ENCODE peak calls at places on chromosomes 12 and 14, in nine cellular contexts. One of them, this sample, is unnamed.

GRCh38 chr12:79300199-79300568 is 390.6 kb downstream of the PAWR start:
- DNase-seq in HFF-Myc: no peak
- DNase-seq in NCI-H748 treated with DMSO at 0.1 percent for 48 hours: no peak
- DNase-seq in activated CD4-positive, alpha-beta T cell treated with anti-CD3 and anti-CD28 coated beads for 24 hours: no peak
- DNase-seq in endodermal cell: no peak
- DNase-seq in effector CD8-positive, alpha-beta T cell: no peak
- DNase-seq in body of pancreas: no peak
- DNase-seq in fibroblast of pulmonary artery: peak
- DNase-seq in NCI-H345: no peak
- DNase-seq in this sample: peak

GRCh38 chr12:29032431-29032830 is 116.6 kb upstream of the FAR2 start:
- DNase-seq in body of pancreas: no peak
- DNase-seq in NCI-H345: no peak
- DNase-seq in HFF-Myc: no peak
- DNase-seq in effector CD8-positive, alpha-beta T cell: no peak
- DNase-seq in endodermal cell: no peak
- DNase-seq in activated CD4-positive, alpha-beta T cell treated with anti-CD3 and anti-CD28 coated beads for 24 hours: no peak
- DNase-seq in fibroblast of pulmonary artery: no peak
- DNase-seq in NCI-H748 treated with DMSO at 0.1 percent for 48 hours: no peak
- DNase-seq in this sample: no peak

GRCh38 chr14:52007637-52008036 is 18.3 kb downstream of the RTRAF start:
- DNase-seq in NCI-H748 treated with DMSO at 0.1 percent for 48 hours: no peak
- DNase-seq in fibroblast of pulmonary artery: no peak
- DNase-seq in endodermal cell: no peak
- DNase-seq in NCI-H345: no peak
- DNase-seq in HFF-Myc: no peak
- DNase-seq in activated CD4-positive, alpha-beta T cell treated with anti-CD3 and anti-CD28 coated beads for 24 hours: no peak
- DNase-seq in body of pancreas: no peak
- DNase-seq in effector CD8-positive, alpha-beta T cell: no peak
- DNase-seq in this sample: no peak

GRCh38 chr12:124387510-124387855 is 92.6 kb downstream of the RFLNA start:
- DNase-seq in activated CD4-positive, alpha-beta T cell treated with anti-CD3 and anti-CD28 coated beads for 24 hours: no peak
- DNase-seq in fibroblast of pulmonary artery: no peak
- DNase-seq in effector CD8-positive, alpha-beta T cell: no peak
- DNase-seq in NCI-H345: no peak
- DNase-seq in endodermal cell: no peak
- DNase-seq in body of pancreas: peak
- DNase-seq in HFF-Myc: no peak
- DNase-seq in NCI-H748 treated with DMSO at 0.1 percent for 48 hours: no peak
- DNase-seq in this sample: no peak

GRCh38 chr14:32608880-32609279 is 279.8 kb downstream of the AKAP6 start:
- DNase-seq in fibroblast of pulmonary artery: peak
- DNase-seq in NCI-H748 treated with DMSO at 0.1 percent for 48 hours: no peak
- DNase-seq in endodermal cell: peak
- DNase-seq in activated CD4-positive, alpha-beta T cell treated with anti-CD3 and anti-CD28 coated beads for 24 hours: no peak
- DNase-seq in body of pancreas: no peak
- DNase-seq in HFF-Myc: no peak
- DNase-seq in effector CD8-positive, alpha-beta T cell: no peak
- DNase-seq in NCI-H345: no peak
- DNase-seq in this sample: peak

GRCh38 chr12:67751376-67751928 is 102.9 kb downstream of the DYRK2 start:
- DNase-seq in fibroblast of pulmonary artery: no peak
- DNase-seq in NCI-H748 treated with DMSO at 0.1 percent for 48 hours: no peak
- DNase-seq in body of pancreas: no peak
- DNase-seq in NCI-H345: no peak
- DNase-seq in HFF-Myc: no peak
- DNase-seq in effector CD8-positive, alpha-beta T cell: no peak
- DNase-seq in activated CD4-positive, alpha-beta T cell treated with anti-CD3 and anti-CD28 coated beads for 24 hours: no peak
- DNase-seq in endodermal cell: no peak
- DNase-seq in this sample: peak

GRCh38 chr12:56190695-56191155 is 1.4 kb upstream of the SMARCC2 start:
- DNase-seq in endodermal cell: peak
- DNase-seq in effector CD8-positive, alpha-beta T cell: no peak
- DNase-seq in body of pancreas: no peak
- DNase-seq in NCI-H748 treated with DMSO at 0.1 percent for 48 hours: no peak
- DNase-seq in NCI-H345: no peak
- DNase-seq in HFF-Myc: no peak
- DNase-seq in fibroblast of pulmonary artery: no peak
- DNase-seq in activated CD4-positive, alpha-beta T cell treated with anti-CD3 and anti-CD28 coated beads for 24 hours: no peak
- DNase-seq in this sample: no peak

GRCh38 chr12:105420659-105421240 is 90.3 kb downstream of the C12orf75 start:
- DNase-seq in NCI-H748 treated with DMSO at 0.1 percent for 48 hours: peak
- DNase-seq in effector CD8-positive, alpha-beta T cell: peak
- DNase-seq in NCI-H345: peak
- DNase-seq in activated CD4-positive, alpha-beta T cell treated with anti-CD3 and anti-CD28 coated beads for 24 hours: peak
- DNase-seq in endodermal cell: peak
- DNase-seq in body of pancreas: peak
- DNase-seq in HFF-Myc: peak
- DNase-seq in fibroblast of pulmonary artery: peak
- DNase-seq in this sample: peak

GRCh38 chr12:58066296-58066695 is 124.9 kb downstream of the ATP23 start:
- DNase-seq in endodermal cell: no peak
- DNase-seq in fibroblast of pulmonary artery: no peak
- DNase-seq in HFF-Myc: peak
- DNase-seq in NCI-H345: peak
- DNase-seq in NCI-H748 treated with DMSO at 0.1 percent for 48 hours: no peak
- DNase-seq in body of pancreas: no peak
- DNase-seq in effector CD8-positive, alpha-beta T cell: no peak
- DNase-seq in activated CD4-positive, alpha-beta T cell treated with anti-CD3 and anti-CD28 coated beads for 24 hours: no peak
- DNase-seq in this sample: peak

GRCh38 chr12:57583008-57583831 is 7.8 kb upstream of the PIP4K2C start:
- DNase-seq in HFF-Myc: peak
- DNase-seq in NCI-H345: peak
- DNase-seq in fibroblast of pulmonary artery: peak
- DNase-seq in body of pancreas: peak
- DNase-seq in endodermal cell: peak
- DNase-seq in NCI-H748 treated with DMSO at 0.1 percent for 48 hours: peak
- DNase-seq in activated CD4-positive, alpha-beta T cell treated with anti-CD3 and anti-CD28 coated beads for 24 hours: peak
- DNase-seq in effector CD8-positive, alpha-beta T cell: peak
- DNase-seq in this sample: peak

GRCh38 chr12:108570743-108571603 is 8.6 kb downstream of the ISCU start:
- DNase-seq in body of pancreas: no peak
- DNase-seq in NCI-H748 treated with DMSO at 0.1 percent for 48 hours: no peak
- DNase-seq in activated CD4-positive, alpha-beta T cell treated with anti-CD3 and anti-CD28 coated beads for 24 hours: no peak
- DNase-seq in HFF-Myc: no peak
- DNase-seq in NCI-H345: no peak
- DNase-seq in effector CD8-positive, alpha-beta T cell: no peak
- DNase-seq in fibroblast of pulmonary artery: peak
- DNase-seq in endodermal cell: peak
- DNase-seq in this sample: peak

GRCh38 chr12:59041241-59042121 is 121.2 kb upstream of the LRIG3 start:
- DNase-seq in endodermal cell: no peak
- DNase-seq in body of pancreas: no peak
- DNase-seq in activated CD4-positive, alpha-beta T cell treated with anti-CD3 and anti-CD28 coated beads for 24 hours: no peak
- DNase-seq in HFF-Myc: peak
- DNase-seq in fibroblast of pulmonary artery: peak
- DNase-seq in NCI-H748 treated with DMSO at 0.1 percent for 48 hours: no peak
- DNase-seq in NCI-H345: no peak
- DNase-seq in effector CD8-positive, alpha-beta T cell: no peak
- DNase-seq in this sample: peak

GRCh38 chr12:53122961-53123468 is 19.7 kb downstream of the SOAT2 start:
- DNase-seq in fibroblast of pulmonary artery: peak
- DNase-seq in NCI-H345: peak
- DNase-seq in endodermal cell: no peak
- DNase-seq in HFF-Myc: peak
- DNase-seq in body of pancreas: no peak
- DNase-seq in NCI-H748 treated with DMSO at 0.1 percent for 48 hours: no peak
- DNase-seq in activated CD4-positive, alpha-beta T cell treated with anti-CD3 and anti-CD28 coated beads for 24 hours: no peak
- DNase-seq in effector CD8-positive, alpha-beta T cell: no peak
- DNase-seq in this sample: no peak

GRCh38 chr14:50270932-50271331 is 39.6 kb upstream of the SOS2 start:
- DNase-seq in NCI-H345: no peak
- DNase-seq in effector CD8-positive, alpha-beta T cell: no peak
- DNase-seq in body of pancreas: no peak
- DNase-seq in activated CD4-positive, alpha-beta T cell treated with anti-CD3 and anti-CD28 coated beads for 24 hours: no peak
- DNase-seq in HFF-Myc: no peak
- DNase-seq in fibroblast of pulmonary artery: no peak
- DNase-seq in NCI-H748 treated with DMSO at 0.1 percent for 48 hours: no peak
- DNase-seq in endodermal cell: no peak
- DNase-seq in this sample: no peak

GRCh38 chr14:68328509-68328908 is 464.4 kb downstream of the ZFP36L1 start:
- DNase-seq in NCI-H748 treated with DMSO at 0.1 percent for 48 hours: no peak
- DNase-seq in body of pancreas: no peak
- DNase-seq in HFF-Myc: no peak
- DNase-seq in fibroblast of pulmonary artery: no peak
- DNase-seq in endodermal cell: no peak
- DNase-seq in activated CD4-positive, alpha-beta T cell treated with anti-CD3 and anti-CD28 coated beads for 24 hours: no peak
- DNase-seq in NCI-H345: no peak
- DNase-seq in effector CD8-positive, alpha-beta T cell: no peak
- DNase-seq in this sample: no peak

GRCh38 chr12:1130571-1130970 is 139.5 kb downstream of the ERC1 start:
- DNase-seq in activated CD4-positive, alpha-beta T cell treated with anti-CD3 and anti-CD28 coated beads for 24 hours: no peak
- DNase-seq in NCI-H748 treated with DMSO at 0.1 percent for 48 hours: no peak
- DNase-seq in NCI-H345: no peak
- DNase-seq in effector CD8-positive, alpha-beta T cell: no peak
- DNase-seq in HFF-Myc: no peak
- DNase-seq in endodermal cell: no peak
- DNase-seq in fibroblast of pulmonary artery: no peak
- DNase-seq in body of pancreas: no peak
- DNase-seq in this sample: no peak

GRCh38 chr12:49017764-49018281 is 753 bp downstream of the PRKAG1 start:
- DNase-seq in NCI-H748 treated with DMSO at 0.1 percent for 48 hours: no peak
- DNase-seq in NCI-H345: no peak
- DNase-seq in HFF-Myc: no peak
- DNase-seq in endodermal cell: no peak
- DNase-seq in activated CD4-positive, alpha-beta T cell treated with anti-CD3 and anti-CD28 coated beads for 24 hours: peak
- DNase-seq in body of pancreas: no peak
- DNase-seq in effector CD8-positive, alpha-beta T cell: no peak
- DNase-seq in fibroblast of pulmonary artery: peak
- DNase-seq in this sample: peak

GRCh38 chr12:65695077-65695865 is 129.0 kb upstream of the HMGA2 start:
- DNase-seq in fibroblast of pulmonary artery: peak
- DNase-seq in HFF-Myc: peak
- DNase-seq in NCI-H748 treated with DMSO at 0.1 percent for 48 hours: no peak
- DNase-seq in activated CD4-positive, alpha-beta T cell treated with anti-CD3 and anti-CD28 coated beads for 24 hours: no peak
- DNase-seq in endodermal cell: peak
- DNase-seq in NCI-H345: no peak
- DNase-seq in effector CD8-positive, alpha-beta T cell: no peak
- DNase-seq in body of pancreas: peak
- DNase-seq in this sample: peak

GRCh38 chr12:19757317-19757877 is 318.1 kb downstream of the AEBP2 start:
- DNase-seq in body of pancreas: no peak
- DNase-seq in NCI-H345: peak
- DNase-seq in endodermal cell: no peak
- DNase-seq in activated CD4-positive, alpha-beta T cell treated with anti-CD3 and anti-CD28 coated beads for 24 hours: no peak
- DNase-seq in fibroblast of pulmonary artery: peak
- DNase-seq in NCI-H748 treated with DMSO at 0.1 percent for 48 hours: peak
- DNase-seq in HFF-Myc: no peak
- DNase-seq in effector CD8-positive, alpha-beta T cell: no peak
- DNase-seq in this sample: peak

GRCh38 chr12:53695148-53696138 is 19.6 kb upstream of the ATP5MC2 start:
- DNase-seq in endodermal cell: peak
- DNase-seq in NCI-H345: peak
- DNase-seq in NCI-H748 treated with DMSO at 0.1 percent for 48 hours: no peak
- DNase-seq in HFF-Myc: no peak
- DNase-seq in fibroblast of pulmonary artery: peak
- DNase-seq in body of pancreas: no peak
- DNase-seq in activated CD4-positive, alpha-beta T cell treated with anti-CD3 and anti-CD28 coated beads for 24 hours: peak
- DNase-seq in effector CD8-positive, alpha-beta T cell: no peak
- DNase-seq in this sample: peak

GRCh38 chr14:96797943-96798349 is 764 bp downstream of the VRK1 start:
- DNase-seq in effector CD8-positive, alpha-beta T cell: no peak
- DNase-seq in NCI-H345: no peak
- DNase-seq in activated CD4-positive, alpha-beta T cell treated with anti-CD3 and anti-CD28 coated beads for 24 hours: no peak
- DNase-seq in endodermal cell: no peak
- DNase-seq in fibroblast of pulmonary artery: no peak
- DNase-seq in NCI-H748 treated with DMSO at 0.1 percent for 48 hours: peak
- DNase-seq in body of pancreas: no peak
- DNase-seq in HFF-Myc: no peak
- DNase-seq in this sample: peak

GRCh38 chr12:94593822-94594442 is 56.4 kb downstream of the TMCC3 start:
- DNase-seq in HFF-Myc: no peak
- DNase-seq in fibroblast of pulmonary artery: no peak
- DNase-seq in body of pancreas: no peak
- DNase-seq in NCI-H345: no peak
- DNase-seq in NCI-H748 treated with DMSO at 0.1 percent for 48 hours: no peak
- DNase-seq in effector CD8-positive, alpha-beta T cell: no peak
- DNase-seq in endodermal cell: no peak
- DNase-seq in activated CD4-positive, alpha-beta T cell treated with anti-CD3 and anti-CD28 coated beads for 24 hours: no peak
- DNase-seq in this sample: no peak

GRCh38 chr14:88554458-88555286 is at the start of gene PTPN21:
- DNase-seq in HFF-Myc: no peak
- DNase-seq in effector CD8-positive, alpha-beta T cell: peak
- DNase-seq in endodermal cell: peak
- DNase-seq in activated CD4-positive, alpha-beta T cell treated with anti-CD3 and anti-CD28 coated beads for 24 hours: no peak
- DNase-seq in NCI-H345: peak
- DNase-seq in body of pancreas: peak
- DNase-seq in NCI-H748 treated with DMSO at 0.1 percent for 48 hours: no peak
- DNase-seq in fibroblast of pulmonary artery: peak
- DNase-seq in this sample: peak

GRCh38 chr12:53588155-53588554 is 38.0 kb downstream of the ATF7 start:
- DNase-seq in HFF-Myc: no peak
- DNase-seq in fibroblast of pulmonary artery: no peak
- DNase-seq in endodermal cell: no peak
- DNase-seq in NCI-H345: no peak
- DNase-seq in effector CD8-positive, alpha-beta T cell: no peak
- DNase-seq in body of pancreas: no peak
- DNase-seq in NCI-H748 treated with DMSO at 0.1 percent for 48 hours: no peak
- DNase-seq in activated CD4-positive, alpha-beta T cell treated with anti-CD3 and anti-CD28 coated beads for 24 hours: no peak
- DNase-seq in this sample: no peak

GRCh38 chr14:24804813-24805212 is 170.8 kb upstream of the GZMB start:
- DNase-seq in activated CD4-positive, alpha-beta T cell treated with anti-CD3 and anti-CD28 coated beads for 24 hours: no peak
- DNase-seq in HFF-Myc: no peak
- DNase-seq in fibroblast of pulmonary artery: no peak
- DNase-seq in NCI-H748 treated with DMSO at 0.1 percent for 48 hours: no peak
- DNase-seq in endodermal cell: no peak
- DNase-seq in body of pancreas: no peak
- DNase-seq in NCI-H345: no peak
- DNase-seq in effector CD8-positive, alpha-beta T cell: no peak
- DNase-seq in this sample: no peak

GRCh38 chr14:49865431-49865859 is 12.9 kb upstream of the NEMF start:
- DNase-seq in effector CD8-positive, alpha-beta T cell: peak
- DNase-seq in NCI-H748 treated with DMSO at 0.1 percent for 48 hours: peak
- DNase-seq in endodermal cell: peak
- DNase-seq in fibroblast of pulmonary artery: peak
- DNase-seq in activated CD4-positive, alpha-beta T cell treated with anti-CD3 and anti-CD28 coated beads for 24 hours: peak
- DNase-seq in NCI-H345: peak
- DNase-seq in body of pancreas: peak
- DNase-seq in HFF-Myc: peak
- DNase-seq in this sample: peak

GRCh38 chr14:94961761-94962575 is 192.1 kb upstream of the GSC start:
- DNase-seq in endodermal cell: peak
- DNase-seq in NCI-H748 treated with DMSO at 0.1 percent for 48 hours: no peak
- DNase-seq in activated CD4-positive, alpha-beta T cell treated with anti-CD3 and anti-CD28 coated beads for 24 hours: no peak
- DNase-seq in HFF-Myc: no peak
- DNase-seq in effector CD8-positive, alpha-beta T cell: no peak
- DNase-seq in fibroblast of pulmonary artery: no peak
- DNase-seq in NCI-H345: no peak
- DNase-seq in body of pancreas: no peak
- DNase-seq in this sample: no peak

GRCh38 chr14:74941676-74942097 is 13.7 kb downstream of the PGF start:
- DNase-seq in NCI-H748 treated with DMSO at 0.1 percent for 48 hours: no peak
- DNase-seq in NCI-H345: no peak
- DNase-seq in endodermal cell: no peak
- DNase-seq in activated CD4-positive, alpha-beta T cell treated with anti-CD3 and anti-CD28 coated beads for 24 hours: peak
- DNase-seq in fibroblast of pulmonary artery: peak
- DNase-seq in effector CD8-positive, alpha-beta T cell: no peak
- DNase-seq in HFF-Myc: no peak
- DNase-seq in body of pancreas: no peak
- DNase-seq in this sample: peak

GRCh38 chr14:90675399-90675798 is 140.8 kb downstream of the TTC7B start:
- DNase-seq in NCI-H345: no peak
- DNase-seq in NCI-H748 treated with DMSO at 0.1 percent for 48 hours: no peak
- DNase-seq in HFF-Myc: no peak
- DNase-seq in effector CD8-positive, alpha-beta T cell: no peak
- DNase-seq in fibroblast of pulmonary artery: peak
- DNase-seq in body of pancreas: no peak
- DNase-seq in activated CD4-positive, alpha-beta T cell treated with anti-CD3 and anti-CD28 coated beads for 24 hours: no peak
- DNase-seq in endodermal cell: no peak
- DNase-seq in this sample: no peak